ENCODE peak calls at places on chromosomes 2 and 18, in five cellular contexts. N, J, L, O and K are unnamed samples.

GRCh38 chr2:174336403-174337336 is 1.9 kb downstream of the SP9 start:
- DNase-seq in L (no peak), J (no peak), N (no peak), O (no peak), K (no peak)

GRCh38 chr2:216525972-216526371 is 27.3 kb downstream of the RPL37A start:
- DNase-seq in N (no peak), O (no peak), L (no peak), J (no peak), K (no peak)

GRCh38 chr2:197191177-197191947 is 119.2 kb downstream of the ANKRD44 start:
- DNase-seq in J (peak; percentile 33), O (no peak), L (no peak), N (peak; percentile 28), K (no peak)

GRCh38 chr18:48915621-48916425 is 34.9 kb downstream of the SMAD7 start:
- DNase-seq in L (no peak), N (peak; percentile 32), J (no peak), O (no peak), K (peak; percentile 57)

GRCh38 chr2:98806266-98806697 is 75.3 kb upstream of the MGAT4A start:
- DNase-seq in O (peak; percentile 44), J (peak; percentile 34), L (no peak), N (no peak), K (peak; percentile 88)

GRCh38 chr18:22609642-22610041 is 191.9 kb upstream of the CTAGE1 start:
- DNase-seq in O (no peak), N (peak; percentile 16), L (no peak), J (peak; percentile 9), K (no peak)

GRCh38 chr2:187319441-187320108 is 128.5 kb downstream of the CALCRL start:
- DNase-seq in L (no peak), O (no peak), J (no peak), N (no peak), K (no peak)

GRCh38 chr2:241584446-241584845 is 25.9 kb downstream of the BOK start:
- DNase-seq in N (peak; percentile 42), O (no peak), L (peak; percentile 6), J (peak; percentile 49), K (no peak)

GRCh38 chr18:59376351-59376935 is 17.4 kb upstream of the LMAN1 start:
- DNase-seq in L (no peak), O (no peak), J (no peak), N (no peak), K (no peak)

GRCh38 chr2:148726228-148726627 is 81.7 kb downstream of the EPC2 start:
- DNase-seq in N (no peak), O (no peak), L (no peak), J (no peak), K (no peak)

GRCh38 chr18:79203017-79203605 is 133.9 kb downstream of the ATP9B start:
- DNase-seq in J (no peak), L (no peak), O (no peak), N (peak; percentile 50), K (no peak)

GRCh38 chr18:23618862-23619387 is 32.6 kb upstream of the NPC1 start:
- DNase-seq in O (no peak), L (peak; percentile 42), N (no peak), J (no peak), K (no peak)

GRCh38 chr2:63073994-63074393 is 23.4 kb downstream of the OTX1 start:
- DNase-seq in O (no peak), L (no peak), N (no peak), J (no peak), K (no peak)

GRCh38 chr2:63081404-63081803 is 30.8 kb downstream of the OTX1 start:
- DNase-seq in O (no peak), L (no peak), N (no peak), J (no peak), K (no peak)

GRCh38 chr2:63078852-63079606 is 28.4 kb downstream of the OTX1 start:
- DNase-seq in N (no peak), J (no peak), L (no peak), O (no peak), K (no peak)
- TF ChIP-seq CTCF in N (peak; percentile 29), J (peak; percentile 50), L (peak; percentile 24), O (no peak), K (no peak)

GRCh38 chr2:120972286-120972685 is 236.6 kb downstream of the GLI2 start:
- DNase-seq in L (no peak), O (no peak), J (no peak), N (no peak), K (no peak)
- TF ChIP-seq CTCF in L (no peak), O (no peak), J (no peak), N (no peak), K (no peak)

GRCh38 chr2:48016620-48017019 is 110.3 kb upstream of the FBXO11 start:
- DNase-seq in O (no peak), L (no peak), J (no peak), N (no peak), K (no peak)
- TF ChIP-seq CTCF in O (peak; percentile 12), L (no peak), J (peak; percentile 10), N (no peak), K (no peak)

GRCh38 chr2:124755386-124755785 is 730.3 kb downstream of the CNTNAP5 start:
- DNase-seq in L (no peak), O (no peak), N (peak; percentile 2), J (no peak), K (no peak)

DNA sequence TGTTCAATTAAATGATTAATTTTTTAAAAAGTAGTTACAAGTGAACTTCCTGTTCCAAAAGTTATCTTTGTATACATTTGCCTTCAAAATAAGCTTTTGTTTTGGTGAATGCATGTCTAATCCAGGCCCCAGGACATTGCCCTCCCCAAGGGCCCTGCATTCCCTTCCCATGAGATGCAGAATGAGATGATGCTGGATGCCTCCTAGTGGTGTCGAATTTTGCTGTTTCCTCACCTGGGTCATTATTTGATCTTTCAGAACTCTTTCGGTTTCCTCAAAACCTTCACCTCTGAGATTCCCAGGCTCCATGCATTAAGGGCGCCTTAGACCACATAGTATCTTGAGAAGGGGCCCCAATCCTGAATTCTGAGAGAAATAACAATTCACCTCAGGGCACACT is 728.8 kb downstream of the CNTNAP5 start:
- DNase-seq in O (no peak), N (no peak), J (no peak), L (no peak), K (no peak)
- TF ChIP-seq CTCF in O (no peak), N (no peak), J (no peak), L (no peak), K (no peak)

DNA sequence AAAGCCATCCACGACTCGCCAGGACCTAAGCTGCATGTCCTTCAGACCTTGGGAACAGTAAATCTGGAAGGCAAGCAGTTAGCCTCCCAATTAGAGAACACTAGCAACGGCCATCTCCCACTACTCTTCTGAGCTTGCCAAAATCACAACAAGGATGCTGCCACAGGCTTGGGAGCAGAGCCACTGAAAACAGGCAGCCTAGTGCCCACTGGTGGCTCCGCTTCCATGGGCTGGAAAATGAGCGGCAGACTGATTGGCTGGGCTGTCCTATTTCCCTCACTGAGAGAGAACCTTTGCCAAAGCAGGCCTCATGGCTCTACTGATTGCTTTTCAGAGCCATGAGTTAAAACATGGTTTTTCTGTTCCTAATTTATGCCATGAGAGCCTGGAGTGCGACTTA is 153.0 kb upstream of the NT5C1B start:
- DNase-seq in J (no peak), N (no peak), O (no peak), L (no peak), K (no peak)
- TF ChIP-seq CTCF in J (peak; percentile 37), N (no peak), O (no peak), L (no peak), K (no peak)

DNA sequence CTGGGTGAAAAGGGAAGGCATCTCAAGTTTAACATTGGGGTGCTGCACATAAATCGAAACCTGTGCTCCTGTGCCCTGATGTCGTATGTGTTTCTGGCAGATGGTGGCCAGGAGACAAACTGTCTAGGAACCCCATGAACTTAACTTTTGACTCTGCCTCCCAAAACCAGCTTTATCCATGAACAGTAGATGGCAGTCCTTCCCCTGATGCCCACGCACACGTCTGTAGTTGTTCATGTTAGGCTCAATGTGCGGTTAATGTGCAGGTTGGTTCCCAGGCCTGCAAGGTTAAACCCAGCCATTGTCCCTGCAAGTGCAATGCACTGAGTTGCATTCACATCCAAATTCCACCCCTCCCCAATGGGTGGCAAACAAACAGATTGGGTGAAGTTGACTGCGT is 44.1 kb upstream of the SIX3 start:
- DNase-seq in N (no peak), O (no peak), L (no peak), J (no peak), K (no peak)
- TF ChIP-seq CTCF in N (no peak), O (no peak), L (no peak), J (peak; percentile 18), K (no peak)

GRCh38 chr2:224436634-224437033 is 34.7 kb upstream of the FAM124B start:
- DNase-seq in O (no peak), L (no peak), N (peak; percentile 22), J (no peak), K (no peak)
- TF ChIP-seq CTCF in O (no peak), L (no peak), N (no peak), J (no peak), K (no peak)

DNA sequence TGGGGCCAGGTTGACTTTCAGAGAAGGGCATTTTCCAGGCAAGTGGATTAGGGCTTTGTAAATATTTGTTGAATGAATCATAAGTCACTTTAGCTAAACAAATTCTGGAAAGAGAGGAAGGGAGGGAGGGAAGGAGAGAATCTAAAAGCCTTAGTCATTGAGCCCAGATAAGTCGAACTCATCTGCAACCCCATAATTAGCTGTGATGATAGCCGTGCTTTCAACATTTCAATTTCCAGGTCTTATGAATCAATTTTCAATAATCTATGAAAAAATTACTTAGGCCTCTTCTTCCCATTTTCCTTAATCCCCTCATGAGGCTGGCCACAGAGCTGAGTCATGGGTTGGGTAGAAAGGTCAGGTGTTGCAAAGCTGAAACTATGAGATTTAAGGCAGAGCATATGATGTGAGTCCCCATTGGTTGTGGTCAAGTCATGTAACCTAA is 111.9 kb upstream of the MAPRE2 start:
- DNase-seq in O (no peak), N (peak; percentile 91), L (no peak), J (peak; percentile 51), K (no peak)
- TF ChIP-seq CTCF in O (no peak), N (no peak), L (no peak), J (no peak), K (no peak)

DNA sequence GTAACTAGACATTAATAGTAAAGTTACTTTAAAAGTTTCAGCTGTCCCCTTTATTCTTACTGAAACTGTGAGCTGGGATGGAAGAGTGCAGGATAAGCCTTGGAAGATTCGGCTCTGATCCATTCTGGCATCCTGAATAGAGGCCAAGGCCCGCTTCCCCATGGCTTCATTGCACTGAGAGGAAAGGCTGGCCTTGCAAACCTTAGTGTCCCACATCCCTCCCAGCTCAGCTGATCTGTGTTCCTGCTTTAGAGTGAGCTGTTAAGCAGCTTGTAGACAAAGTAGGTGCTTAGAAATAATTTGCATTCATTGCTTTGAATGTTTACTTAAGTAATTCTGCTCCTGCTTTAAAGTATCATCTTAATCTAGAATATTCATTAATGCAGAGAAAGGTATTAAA is 169.6 kb upstream of the BOD1L2 start:
- DNase-seq in N (no peak), J (no peak), O (no peak), L (no peak), K (no peak)
- TF ChIP-seq CTCF in N (no peak), J (no peak), O (no peak), L (no peak), K (no peak)